ENCODE peak calls at places on chromosomes 5 and 9, in nine cellular contexts. One of them, this sample, is unnamed.

GRCh38 chr9:136670571-136671253 is 8.0 kb downstream of the EGFL7 start:
- DNase-seq in A549: no peak
- DNase-seq in neuronal stem cell: no peak
- DNase-seq in Kasumi-1: no peak
- DNase-seq in WTC11: no peak
- DNase-seq in HL-60: no peak
- DNase-seq in NCI-H446: no peak
- DNase-seq in activated naive CD8-positive, alpha-beta T cell treated with anti-CD3 and anti-CD28 coated beads, Interleukin-2, amount 50 U/mL, for 24 hours: no peak
- DNase-seq in H9: no peak
- DNase-seq in this sample: no peak

GRCh38 chr5:5497132-5497748 is 74.8 kb downstream of the ICE1 start:
- DNase-seq in Kasumi-1: peak; percentile 76
- DNase-seq in WTC11: peak; percentile 55
- DNase-seq in H9: peak; percentile 74
- DNase-seq in neuronal stem cell: peak; percentile 15
- DNase-seq in A549: peak; percentile 58
- DNase-seq in NCI-H446: no peak
- DNase-seq in HL-60: no peak
- DNase-seq in activated naive CD8-positive, alpha-beta T cell treated with anti-CD3 and anti-CD28 coated beads, Interleukin-2, amount 50 U/mL, for 24 hours: no peak
- DNase-seq in this sample: peak; percentile 64

GRCh38 chr9:87109851-87110250 is 162.5 kb upstream of the GAS1 start:
- DNase-seq in WTC11: no peak
- DNase-seq in H9: no peak
- DNase-seq in NCI-H446: no peak
- DNase-seq in Kasumi-1: no peak
- DNase-seq in activated naive CD8-positive, alpha-beta T cell treated with anti-CD3 and anti-CD28 coated beads, Interleukin-2, amount 50 U/mL, for 24 hours: no peak
- DNase-seq in A549: no peak
- DNase-seq in HL-60: no peak
- DNase-seq in neuronal stem cell: no peak
- DNase-seq in this sample: no peak

GRCh38 chr5:97979740-97980139 is 793.7 kb upstream of the RGMB start:
- DNase-seq in A549: no peak
- DNase-seq in H9: no peak
- DNase-seq in activated naive CD8-positive, alpha-beta T cell treated with anti-CD3 and anti-CD28 coated beads, Interleukin-2, amount 50 U/mL, for 24 hours: no peak
- DNase-seq in NCI-H446: no peak
- DNase-seq in HL-60: no peak
- DNase-seq in Kasumi-1: no peak
- DNase-seq in WTC11: no peak
- DNase-seq in neuronal stem cell: no peak
- DNase-seq in this sample: no peak

GRCh38 chr5:172592881-172593280 is 48.2 kb upstream of the NEURL1B start:
- DNase-seq in activated naive CD8-positive, alpha-beta T cell treated with anti-CD3 and anti-CD28 coated beads, Interleukin-2, amount 50 U/mL, for 24 hours: no peak
- DNase-seq in NCI-H446: no peak
- DNase-seq in WTC11: no peak
- DNase-seq in HL-60: no peak
- DNase-seq in neuronal stem cell: no peak
- DNase-seq in A549: no peak
- DNase-seq in Kasumi-1: no peak
- DNase-seq in H9: no peak
- DNase-seq in this sample: no peak

GRCh38 chr5:100708625-100709171 is 173.5 kb downstream of the FAM174A start:
- DNase-seq in NCI-H446: peak; percentile 5
- DNase-seq in activated naive CD8-positive, alpha-beta T cell treated with anti-CD3 and anti-CD28 coated beads, Interleukin-2, amount 50 U/mL, for 24 hours: no peak
- DNase-seq in neuronal stem cell: no peak
- DNase-seq in H9: no peak
- DNase-seq in HL-60: no peak
- DNase-seq in WTC11: no peak
- DNase-seq in A549: no peak
- DNase-seq in Kasumi-1: no peak
- DNase-seq in this sample: no peak

GRCh38 chr5:141782991-141783598 is 95.1 kb downstream of the PCDH1 start:
- DNase-seq in A549: peak; percentile 31
- DNase-seq in neuronal stem cell: no peak
- DNase-seq in WTC11: no peak
- DNase-seq in Kasumi-1: no peak
- DNase-seq in H9: no peak
- DNase-seq in activated naive CD8-positive, alpha-beta T cell treated with anti-CD3 and anti-CD28 coated beads, Interleukin-2, amount 50 U/mL, for 24 hours: no peak
- DNase-seq in NCI-H446: no peak
- DNase-seq in HL-60: no peak
- DNase-seq in this sample: no peak

GRCh38 chr5:141559481-141559880 is 59.3 kb downstream of the DIAPH1 start:
- DNase-seq in HL-60: no peak
- DNase-seq in Kasumi-1: no peak
- DNase-seq in A549: no peak
- DNase-seq in activated naive CD8-positive, alpha-beta T cell treated with anti-CD3 and anti-CD28 coated beads, Interleukin-2, amount 50 U/mL, for 24 hours: no peak
- DNase-seq in WTC11: no peak
- DNase-seq in neuronal stem cell: no peak
- DNase-seq in H9: no peak
- DNase-seq in NCI-H446: no peak
- DNase-seq in this sample: no peak

GRCh38 chr9:134967547-134967930 is 49.8 kb upstream of the FCN1 start:
- DNase-seq in WTC11: no peak
- DNase-seq in A549: no peak
- DNase-seq in neuronal stem cell: no peak
- DNase-seq in H9: no peak
- DNase-seq in NCI-H446: no peak
- DNase-seq in HL-60: no peak
- DNase-seq in Kasumi-1: no peak
- DNase-seq in activated naive CD8-positive, alpha-beta T cell treated with anti-CD3 and anti-CD28 coated beads, Interleukin-2, amount 50 U/mL, for 24 hours: no peak
- DNase-seq in this sample: no peak

GRCh38 chr5:59698774-59699173 is 194.8 kb downstream of the PDE4D start:
- DNase-seq in Kasumi-1: no peak
- DNase-seq in H9: no peak
- DNase-seq in A549: no peak
- DNase-seq in WTC11: no peak
- DNase-seq in NCI-H446: no peak
- DNase-seq in neuronal stem cell: no peak
- DNase-seq in activated naive CD8-positive, alpha-beta T cell treated with anti-CD3 and anti-CD28 coated beads, Interleukin-2, amount 50 U/mL, for 24 hours: no peak
- DNase-seq in HL-60: no peak
- DNase-seq in this sample: no peak

GRCh38 chr5:163460562-163461176 is at the start of gene HMMR:
- DNase-seq in HL-60: no peak
- DNase-seq in activated naive CD8-positive, alpha-beta T cell treated with anti-CD3 and anti-CD28 coated beads, Interleukin-2, amount 50 U/mL, for 24 hours: no peak
- DNase-seq in Kasumi-1: peak; percentile 35
- DNase-seq in WTC11: no peak
- DNase-seq in neuronal stem cell: no peak
- DNase-seq in A549: peak; percentile 53
- DNase-seq in NCI-H446: peak; percentile 74
- DNase-seq in H9: no peak
- DNase-seq in this sample: no peak

This sample was measured in iPS-NIHi11.